ENCODE peak calls at places on chromosomes 12 and 14, in five cellular contexts. U, B, N, S and F are unnamed samples.

GRCh38 chr12:17372508-17372907 is 717.5 kb downstream of the RERGL start:
- DNase-seq in U (no peak), B (no peak), N (no peak), S (no peak), F (no peak)

GRCh38 chr12:65999564-66000280 is 130.8 kb downstream of the LLPH start:
- DNase-seq in U (peak), B (no peak), N (no peak), S (no peak), F (peak)

GRCh38 chr12:112148031-112148513 is 22.7 kb downstream of the TRAFD1 start:
- DNase-seq in U (peak), B (no peak), N (no peak), S (no peak), F (peak)

GRCh38 chr14:69931960-69932359 is 52.7 kb downstream of the SMOC1 start:
- DNase-seq in U (no peak), B (no peak), N (no peak), S (no peak), F (no peak)

GRCh38 chr12:122147514-122148290 is 26.3 kb downstream of the IL31 start:
- DNase-seq in U (no peak), B (no peak), N (no peak), S (no peak), F (no peak)

GRCh38 chr14:103542545-103543088 is 13.6 kb downstream of the TRMT61A start:
- DNase-seq in U (no peak), B (no peak), N (no peak), S (no peak), F (no peak)

GRCh38 chr12:52539024-52539820 is 13.7 kb downstream of the KRT71 start:
- DNase-seq in U (peak), B (no peak), N (peak), S (no peak), F (peak)

GRCh38 chr12:14510574-14510973 is 57.1 kb downstream of the PLBD1 start:
- DNase-seq in U (no peak), B (no peak), N (no peak), S (no peak), F (no peak)

GRCh38 chr12:113658030-113658655 is 186.5 kb upstream of the LHX5 start:
- DNase-seq in U (peak), B (no peak), N (no peak), S (no peak), F (peak)

GRCh38 chr12:109916045-109916444 is 16.0 kb downstream of the TCHP start:
- DNase-seq in U (no peak), B (no peak), N (no peak), S (no peak), F (no peak)

GRCh38 chr14:21405097-21405496 is 21.3 kb upstream of the SUPT16H start:
- DNase-seq in U (peak), B (no peak), N (no peak), S (no peak), F (peak)

GRCh38 chr14:52365071-52365470 is 51.0 kb downstream of the PTGER2 start:
- DNase-seq in U (no peak), B (no peak), N (no peak), S (no peak), F (peak)

GRCh38 chr14:97634786-97635185 is 837.6 kb downstream of the VRK1 start:
- DNase-seq in U (no peak), B (peak), N (no peak), S (peak), F (no peak)

GRCh38 chr12:115223322-115223721 is 539.3 kb upstream of the TBX3 start:
- DNase-seq in U (peak), B (no peak), N (peak), S (no peak), F (peak)

GRCh38 chr12:76820888-76821482 is 57.1 kb downstream of the ZDHHC17 start:
- DNase-seq in U (peak), B (no peak), N (no peak), S (no peak), F (peak)

GRCh38 chr12:93245543-93245942 is 132.2 kb upstream of the NUDT4 start:
- DNase-seq in U (no peak), B (peak), N (no peak), S (no peak), F (no peak)

GRCh38 chr14:106044949-106045596 is 518.7 kb downstream of the TMEM121 start:
- DNase-seq in U (no peak), B (peak), N (no peak), S (peak), F (no peak)

GRCh38 chr14:74083784-74084276 is 423 bp downstream of the ALDH6A1 start:
- DNase-seq in U (no peak), B (no peak), N (no peak), S (no peak), F (no peak)

GRCh38 chr12:95634622-95635621 is 83.6 kb upstream of the USP44 start:
- DNase-seq in U (peak), B (no peak), N (no peak), S (no peak), F (no peak)

GRCh38 chr14:63672417-63673180 is 30.9 kb upstream of the WDR89 start:
- DNase-seq in U (no peak), B (no peak), N (no peak), S (no peak), F (no peak)

GRCh38 chr14:100540141-100540925 is 46.9 kb downstream of the BEGAIN start:
- DNase-seq in U (peak), B (no peak), N (no peak), S (peak), F (no peak)

GRCh38 chr12:107990325-107990724 is 138.8 kb upstream of the WSCD2 start:
- DNase-seq in U (peak), B (peak), N (no peak), S (peak), F (no peak)

GRCh38 chr12:125856899-125857298 is 791.7 kb downstream of the AACS start:
- DNase-seq in U (no peak), B (no peak), N (no peak), S (no peak), F (no peak)

GRCh38 chr12:116806845-116807440 is 68.8 kb downstream of the RNFT2 start:
- DNase-seq in U (peak), B (no peak), N (no peak), S (no peak), F (no peak)

GRCh38 chr12:127351481-127352010 is 915.4 kb upstream of the TMEM132C start:
- DNase-seq in U (no peak), B (no peak), N (no peak), S (no peak), F (no peak)

GRCh38 chr12:4819654-4820053 is 90.1 kb upstream of the KCNA1 start:
- DNase-seq in U (no peak), B (no peak), N (peak), S (no peak), F (peak)

GRCh38 chr14:32300146-32300545 is 29.0 kb upstream of the AKAP6 start:
- DNase-seq in U (no peak), B (no peak), N (no peak), S (no peak), F (no peak)

GRCh38 chr14:95500201-95500681 is 16.2 kb downstream of the SYNE3 start:
- DNase-seq in U (no peak), B (no peak), N (no peak), S (no peak), F (no peak)

GRCh38 chr12:100075598-100075997 is 67.1 kb downstream of the BLTP3B start:
- DNase-seq in U (no peak), B (no peak), N (no peak), S (no peak), F (no peak)

GRCh38 chr12:47715393-47715876 is 9.6 kb upstream of the RPAP3 start:
- DNase-seq in U (peak), B (peak), N (no peak), S (peak), F (peak)

GRCh38 chr12:19885092-19885813 is 446.0 kb downstream of the AEBP2 start:
- DNase-seq in U (peak), B (no peak), N (no peak), S (no peak), F (peak)

GRCh38 chr14:41016213-41016612 is 590.5 kb upstream of the LRFN5 start:
- DNase-seq in U (no peak), B (no peak), N (no peak), S (no peak), F (no peak)

GRCh38 chr12:1083888-1084262 is 92.9 kb downstream of the ERC1 start:
- DNase-seq in U (peak), B (no peak), N (peak), S (no peak), F (peak)